ENCODE peak calls at places on chromosome 7, in six cellular contexts. T, N, R, A, O and V are unnamed samples.

GRCh38 chr7:141304291-141304690 is 230.4 kb downstream of the TMEM178B start:
- DNase-seq in O (no peak), T (no peak), A (no peak), R (no peak), N (no peak), V (no peak)

GRCh38 chr7:111183373-111183772 is 92.4 kb downstream of the LRRN3 start:
- DNase-seq in T (no peak), A (no peak), O (no peak), R (no peak), N (no peak), V (no peak)

GRCh38 chr7:106747804-106748203 is 86.8 kb upstream of the CCDC71L start:
- DNase-seq in T (no peak), R (no peak), O (no peak), N (no peak), A (no peak), V (no peak)

GRCh38 chr7:6232130-6232529 is 40.3 kb downstream of the CYTH3 start:
- DNase-seq in T (no peak), O (no peak), A (no peak), N (no peak), R (no peak), V (peak)

GRCh38 chr7:48832303-48832845 is 92.0 kb upstream of the CDC14C start:
- DNase-seq in N (no peak), O (no peak), A (no peak), R (no peak), T (no peak), V (no peak)

GRCh38 chr7:36348256-36348655 is 41.4 kb upstream of the ANLN start:
- DNase-seq in R (no peak), A (no peak), N (no peak), O (no peak), T (no peak), V (no peak)

GRCh38 chr7:122507591-122507990 is 191.3 kb downstream of the RNF133 start:
- DNase-seq in R (no peak), T (no peak), N (no peak), O (no peak), A (no peak), V (no peak)

GRCh38 chr7:148191391-148192076 is 399.0 kb upstream of the C7orf33 start:
- DNase-seq in R (no peak), A (no peak), N (no peak), T (no peak), O (no peak), V (peak)

GRCh38 chr7:133056370-133057238 is 25.3 kb downstream of the CHCHD3 start:
- DNase-seq in R (no peak), O (no peak), T (no peak), A (no peak), N (no peak), V (no peak)

GRCh38 chr7:70419816-70420215 is 712.1 kb upstream of the GALNT17 start:
- DNase-seq in N (no peak), O (no peak), A (no peak), T (no peak), R (no peak), V (peak)

GRCh38 chr7:121544199-121544598 is 148.1 kb upstream of the FAM3C start:
- DNase-seq in R (no peak), N (no peak), T (no peak), A (no peak), O (no peak), V (no peak)

GRCh38 chr7:92614586-92615237 is 24.5 kb upstream of the FAM133B start:
- DNase-seq in T (no peak), O (no peak), N (no peak), R (no peak), A (no peak), V (no peak)

GRCh38 chr7:136884492-136884891 is 16.0 kb downstream of the CHRM2 start:
- DNase-seq in N (no peak), A (no peak), T (no peak), R (no peak), O (no peak), V (no peak)

GRCh38 chr7:92831716-92832622 is 4.4 kb downstream of the CDK6 start:
- DNase-seq in A (no peak), R (no peak), T (peak), N (no peak), O (peak), V (peak)

GRCh38 chr7:37987732-37988131 is 67.3 kb downstream of the EPDR1 start:
- DNase-seq in A (no peak), N (no peak), O (no peak), T (peak), R (no peak), V (peak)

GRCh38 chr7:5634107-5634950 is 147.1 kb downstream of the RNF216 start:
- DNase-seq in O (no peak), A (peak), R (no peak), T (no peak), N (no peak), V (peak)

GRCh38 chr7:131546126-131546525 is 10.3 kb downstream of the PODXL start:
- DNase-seq in T (peak), O (peak), N (no peak), R (no peak), A (no peak), V (no peak)

GRCh38 chr7:1457949-1458675 is 1.2 kb downstream of the MICALL2 start:
- DNase-seq in N (no peak), T (no peak), A (no peak), R (no peak), O (peak), V (peak)

GRCh38 chr7:1455955-1456354 is 3.3 kb downstream of the MICALL2 start:
- DNase-seq in N (no peak), A (no peak), T (no peak), O (no peak), R (no peak), V (no peak)

GRCh38 chr7:1457059-1457948 is 2.0 kb downstream of the MICALL2 start:
- DNase-seq in N (no peak), O (peak), A (no peak), R (no peak), T (no peak), V (peak)

GRCh38 chr7:1454471-1455065 is 4.7 kb downstream of the MICALL2 start:
- DNase-seq in N (no peak), O (no peak), A (no peak), R (no peak), T (no peak), V (peak)

DNA sequence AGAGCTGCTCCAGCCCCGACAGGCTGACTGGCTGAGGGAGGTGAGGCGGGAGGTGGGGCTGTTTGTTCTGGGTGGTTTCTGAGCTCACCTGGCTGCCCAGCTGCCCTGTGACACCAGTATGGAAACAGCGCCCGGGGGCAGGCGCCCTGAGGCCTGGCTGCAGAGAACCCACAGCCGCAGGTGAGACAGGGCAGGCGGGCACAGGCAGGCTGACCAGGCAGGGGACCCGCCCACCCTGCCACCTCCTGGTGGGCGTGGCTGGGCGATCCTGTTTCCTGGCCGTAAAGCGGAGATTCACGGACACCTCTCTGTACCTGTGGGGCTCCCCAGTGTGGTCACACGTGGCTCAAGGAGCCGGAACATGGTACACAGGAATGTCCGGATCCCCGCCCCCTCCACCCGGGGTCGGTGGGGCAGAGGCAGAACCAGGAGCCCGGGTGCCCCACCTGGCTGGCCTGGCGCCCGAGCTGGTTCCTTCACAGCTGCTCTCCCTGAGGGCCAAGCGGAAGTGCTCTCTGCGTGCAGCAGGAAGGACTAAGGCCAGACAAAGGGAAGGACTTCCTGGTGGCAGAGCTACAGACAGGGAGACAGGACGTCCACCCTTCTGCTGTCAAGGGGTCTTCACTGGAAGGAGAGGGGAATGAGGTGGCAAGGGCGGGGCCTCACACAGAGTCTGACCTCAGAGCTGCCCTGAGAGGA is 3.9 kb downstream of the MICALL2 start:
- DNase-seq in N (no peak), A (no peak), O (no peak), T (no peak), R (peak), V (no peak)
- TF ChIP-seq POLR2A in N (no peak), A (no peak), O (no peak), T (no peak), R (peak), V (no peak)

GRCh38 chr7:16905300-16906044 is 23.7 kb upstream of the AGR3 start:
- DNase-seq in T (peak), R (no peak), A (no peak), N (no peak), O (peak), V (no peak)
- TF ChIP-seq MAX in T (peak), R (no peak), A (no peak), N (no peak), O (no peak), V (no peak)

GRCh38 chr7:138559448-138559847 is 99.4 kb downstream of the TRIM24 start:
- DNase-seq in R (no peak), A (no peak), N (no peak), T (no peak), O (no peak), V (no peak)

GRCh38 chr7:138565451-138566114 is 105.5 kb downstream of the TRIM24 start:
- DNase-seq in A (no peak), T (peak), O (peak), N (no peak), R (peak), V (peak)

GRCh38 chr7:138565071-138565450 is 105.0 kb downstream of the TRIM24 start:
- DNase-seq in O (no peak), R (no peak), N (no peak), T (peak), A (no peak), V (peak)

GRCh38 chr7:138564365-138564764 is 104.3 kb downstream of the TRIM24 start:
- DNase-seq in T (no peak), N (no peak), A (no peak), O (peak), R (no peak), V (peak)

GRCh38 chr7:138563808-138564207 is 103.7 kb downstream of the TRIM24 start:
- DNase-seq in N (no peak), A (no peak), T (no peak), O (no peak), R (no peak), V (peak)
- TF ChIP-seq POLR2A in N (no peak), A (peak), T (no peak), O (no peak), R (no peak), V (no peak)

DNA sequence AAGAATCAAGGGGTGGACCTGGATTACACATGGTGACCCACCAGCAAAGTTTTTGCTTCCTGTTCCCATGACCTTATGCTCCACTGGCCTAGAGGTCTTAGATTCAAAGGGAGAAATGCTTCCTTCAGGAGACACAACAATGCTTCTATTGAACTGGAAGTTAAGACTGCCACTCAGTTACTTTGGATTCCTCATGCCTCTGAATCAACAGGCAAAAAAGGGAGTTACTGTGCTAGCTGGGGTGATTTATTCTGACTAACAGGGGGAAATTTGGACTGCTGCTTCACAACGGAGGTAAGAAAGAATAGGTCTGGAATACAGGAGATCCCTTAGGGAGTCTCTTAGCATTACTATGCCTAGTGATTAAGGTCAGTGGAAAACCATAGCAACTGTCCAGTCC is 10.3 kb downstream of the TMEM229A start:
- DNase-seq in N (no peak), R (no peak), O (no peak), A (no peak), T (no peak), V (no peak)
- TF ChIP-seq MAX in N (no peak), R (no peak), O (no peak), A (no peak), T (no peak), V (no peak)

DNA sequence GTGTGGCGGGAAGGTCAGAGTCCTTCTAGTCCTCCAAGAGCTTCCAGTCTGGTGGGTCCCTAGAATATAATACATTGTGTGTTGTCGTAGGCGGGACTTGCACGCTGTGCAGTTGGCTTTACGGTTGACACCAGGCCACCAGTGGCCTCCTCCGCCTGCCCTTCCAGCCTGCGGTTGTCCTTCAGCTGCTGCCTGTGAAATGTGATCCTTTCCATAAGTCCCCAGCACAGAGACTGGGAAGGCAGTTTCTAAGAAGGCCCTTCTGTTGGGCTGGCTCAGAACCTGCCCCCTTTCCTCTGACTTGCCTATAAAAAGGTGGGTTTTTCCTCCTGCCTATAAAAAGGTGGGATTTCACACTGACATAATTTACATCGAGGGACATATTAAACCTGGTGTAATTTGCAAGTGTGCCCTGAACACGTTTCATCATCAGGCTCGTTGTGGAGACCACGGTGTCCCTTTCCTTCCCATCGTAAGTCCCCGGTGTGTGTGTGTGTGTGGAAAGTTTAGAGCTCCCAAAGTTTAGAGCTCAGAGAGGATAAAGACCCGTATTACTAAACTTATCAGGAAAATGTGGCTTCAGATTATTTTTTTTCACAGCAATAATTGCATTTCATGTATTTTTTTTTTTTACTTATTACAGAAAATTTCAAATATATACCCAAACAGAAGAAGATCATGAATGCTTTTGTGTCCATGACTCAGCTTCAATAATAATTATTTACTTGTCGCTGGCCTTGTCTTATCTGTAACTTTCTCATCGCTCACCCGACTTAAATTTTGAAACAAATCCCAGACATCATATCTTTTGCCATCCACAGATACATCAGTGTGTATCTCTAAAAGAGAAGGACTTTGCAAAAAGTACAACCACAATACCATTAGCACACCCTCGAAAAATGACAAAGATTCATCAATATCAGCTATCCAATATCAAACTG is 45.1 kb downstream of the CUX1 start:
- DNase-seq in T (no peak), O (peak), N (no peak), R (no peak), A (no peak), V (no peak)
- TF ChIP-seq POLR2A in T (no peak), O (no peak), N (no peak), R (no peak), A (no peak), V (no peak)

GRCh38 chr7:94146408-94146807 is 142.3 kb upstream of the BET1 start:
- DNase-seq in N (no peak), T (peak), A (no peak), R (no peak), O (no peak), V (no peak)
- TF ChIP-seq MAX in N (no peak), T (no peak), A (no peak), R (no peak), O (no peak), V (no peak)

GRCh38 chr7:87876040-87876758 is at the start of the genes DBF4 and SLC25A40:
- DNase-seq in O (peak), N (peak), T (peak), R (peak), A (peak), V (peak)
- TF ChIP-seq POLR2A in O (peak), N (peak), T (peak), R (peak), A (peak), V (peak)

GRCh38 chr7:84190016-84190705 is 4.4 kb downstream of the SEMA3A start:
- DNase-seq in A (no peak), N (no peak), T (no peak), O (no peak), R (no peak), V (no peak)
- TF ChIP-seq MAX in A (no peak), N (no peak), T (no peak), O (no peak), R (no peak), V (no peak)

DNA sequence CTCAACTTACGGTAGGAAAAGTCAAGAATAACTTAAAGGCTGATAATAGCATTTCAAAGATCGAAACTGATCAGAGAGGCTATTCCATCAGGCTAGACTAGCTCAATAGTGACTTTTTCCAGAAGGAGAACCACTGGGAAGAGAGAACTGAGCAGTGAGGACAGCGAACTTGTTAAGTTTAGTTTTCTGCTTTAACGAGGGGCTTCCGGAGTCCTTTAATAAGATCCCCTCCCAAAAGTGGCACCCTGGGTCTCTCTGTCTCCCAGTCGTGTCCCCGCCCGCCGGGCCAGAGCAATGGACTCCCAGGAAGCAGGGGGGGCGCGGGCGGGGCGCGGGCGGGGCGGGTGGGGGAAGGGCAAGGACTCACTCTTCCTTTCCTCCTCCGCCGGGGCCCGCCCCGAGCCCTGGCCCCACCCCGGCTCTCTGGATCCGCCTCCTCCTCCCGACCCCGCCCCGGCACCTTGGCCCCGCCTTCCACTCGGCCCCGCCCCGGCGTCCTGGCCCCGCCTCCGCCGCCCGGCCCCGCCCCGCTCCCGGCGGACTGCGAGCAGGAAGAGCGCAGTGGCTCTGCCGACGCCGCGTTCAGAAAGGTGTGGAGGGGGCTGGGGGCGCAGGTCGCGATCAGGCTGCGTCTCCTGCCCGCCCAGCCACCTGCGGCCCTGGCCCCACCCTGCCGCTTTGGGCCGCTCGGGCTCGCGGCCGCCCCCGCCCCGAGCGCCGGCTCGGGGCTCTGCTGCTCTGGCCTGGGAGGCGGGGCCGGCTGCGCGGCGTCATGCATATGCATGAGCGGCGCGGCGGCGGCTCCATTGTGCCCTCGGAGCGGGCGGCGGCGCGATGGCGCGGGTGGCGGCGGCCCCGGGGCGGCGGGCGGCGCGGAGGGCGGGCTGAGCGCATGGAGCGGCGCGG is at the start of gene ZMIZ2:
- DNase-seq in O (peak), R (peak), N (no peak), A (peak), T (peak), V (peak)
- TF ChIP-seq POLR2A in O (peak), R (no peak), N (peak), A (peak), T (peak), V (peak)

GRCh38 chr7:139844779-139845442 is 15.8 kb downstream of the TBXAS1 start:
- DNase-seq in T (peak), A (no peak), N (no peak), O (no peak), R (no peak), V (no peak)

GRCh38 chr7:139846297-139846696 is 17.2 kb downstream of the TBXAS1 start:
- DNase-seq in A (no peak), T (no peak), O (no peak), N (no peak), R (no peak), V (no peak)

GRCh38 chr7:139845443-139845805 is 16.4 kb downstream of the TBXAS1 start:
- DNase-seq in N (no peak), O (no peak), A (no peak), T (no peak), R (no peak), V (no peak)

GRCh38 chr7:139840776-139841175 is 11.7 kb downstream of the TBXAS1 start:
- DNase-seq in R (no peak), O (no peak), A (no peak), N (no peak), T (no peak), V (no peak)

GRCh38 chr7:139842414-139843210 is 13.5 kb downstream of the TBXAS1 start:
- DNase-seq in A (no peak), N (no peak), T (no peak), R (no peak), O (no peak), V (peak)
- TF ChIP-seq MAX in A (no peak), N (no peak), T (no peak), R (no peak), O (no peak), V (no peak)